ENCODE peak calls at places on chromosomes 5 and 9, in six cellular contexts. One of them, this sample, is unnamed.

GRCh38 chr9:110029422-110029814 is 178.5 kb downstream of the C9orf152 start:
- DNase-seq in ovary: no peak
- DNase-seq in body of pancreas: no peak
- DNase-seq in gastrocnemius medialis: no peak
- DNase-seq in endothelial cell of umbilical vein: peak; percentile 91
- DNase-seq in stomach: no peak
- DNase-seq in this sample: no peak

GRCh38 chr9:110891760-110892159 is 146.5 kb downstream of the LPAR1 start:
- DNase-seq in stomach: no peak
- DNase-seq in ovary: no peak
- DNase-seq in body of pancreas: no peak
- DNase-seq in gastrocnemius medialis: no peak
- DNase-seq in endothelial cell of umbilical vein: no peak
- DNase-seq in this sample: no peak

GRCh38 chr9:96486351-96487029 is 36.5 kb downstream of the HABP4 start:
- DNase-seq in stomach: peak; percentile 79
- DNase-seq in gastrocnemius medialis: peak; percentile 72
- DNase-seq in endothelial cell of umbilical vein: no peak
- DNase-seq in body of pancreas: peak; percentile 55
- DNase-seq in ovary: peak; percentile 47
- DNase-seq in this sample: no peak

GRCh38 chr5:58722160-58722559 is 139.3 kb downstream of the RAB3C start:
- DNase-seq in gastrocnemius medialis: no peak
- DNase-seq in ovary: no peak
- DNase-seq in stomach: no peak
- DNase-seq in endothelial cell of umbilical vein: no peak
- DNase-seq in body of pancreas: no peak
- DNase-seq in this sample: no peak

GRCh38 chr9:85717220-85717619 is 24.5 kb downstream of the AGTPBP1 start:
- DNase-seq in endothelial cell of umbilical vein: no peak
- DNase-seq in gastrocnemius medialis: no peak
- DNase-seq in ovary: no peak
- DNase-seq in body of pancreas: no peak
- DNase-seq in stomach: no peak
- DNase-seq in this sample: no peak

GRCh38 chr5:136018814-136019777 is 9.7 kb upstream of the TGFBI start:
- DNase-seq in stomach: no peak
- DNase-seq in endothelial cell of umbilical vein: no peak
- DNase-seq in ovary: no peak
- DNase-seq in gastrocnemius medialis: peak; percentile 68
- DNase-seq in body of pancreas: no peak
- DNase-seq in this sample: peak; percentile 33

GRCh38 chr5:81912933-81913332 is 58.9 kb upstream of the ATG10 start:
- DNase-seq in endothelial cell of umbilical vein: no peak
- DNase-seq in ovary: no peak
- DNase-seq in gastrocnemius medialis: no peak
- DNase-seq in body of pancreas: no peak
- DNase-seq in stomach: no peak
- DNase-seq in this sample: no peak

GRCh38 chr9:77598510-77598909 is 49.6 kb downstream of the GNA14 start:
- DNase-seq in gastrocnemius medialis: no peak
- DNase-seq in ovary: peak; percentile 34
- DNase-seq in body of pancreas: peak; percentile 42
- DNase-seq in endothelial cell of umbilical vein: peak; percentile 89
- DNase-seq in stomach: no peak
- DNase-seq in this sample: no peak

GRCh38 chr9:37987467-37987981 is 81.5 kb downstream of the SHB start:
- DNase-seq in ovary: no peak
- DNase-seq in body of pancreas: peak; percentile 57
- DNase-seq in stomach: no peak
- DNase-seq in endothelial cell of umbilical vein: no peak
- DNase-seq in gastrocnemius medialis: no peak
- DNase-seq in this sample: no peak

GRCh38 chr9:7209990-7210389 is 452.2 kb downstream of the KDM4C start:
- DNase-seq in stomach: no peak
- DNase-seq in body of pancreas: no peak
- DNase-seq in ovary: no peak
- DNase-seq in endothelial cell of umbilical vein: no peak
- DNase-seq in gastrocnemius medialis: no peak
- DNase-seq in this sample: no peak

GRCh38 chr9:113401027-113401792 is at the start of gene ALAD:
- DNase-seq in ovary: peak; percentile 99
- DNase-seq in endothelial cell of umbilical vein: peak; percentile 99
- DNase-seq in body of pancreas: peak; percentile 100
- DNase-seq in gastrocnemius medialis: peak; percentile 99
- DNase-seq in stomach: peak; percentile 100
- DNase-seq in this sample: peak; percentile 98

GRCh38 chr9:113395000-113395861 is 5.9 kb downstream of the ALAD start:
- DNase-seq in body of pancreas: peak; percentile 9
- DNase-seq in stomach: no peak
- DNase-seq in ovary: peak; percentile 5
- DNase-seq in endothelial cell of umbilical vein: no peak
- DNase-seq in gastrocnemius medialis: no peak
- DNase-seq in this sample: peak; percentile 15

GRCh38 chr9:113399646-113400200 is 1.4 kb downstream of the ALAD start:
- DNase-seq in ovary: no peak
- DNase-seq in gastrocnemius medialis: no peak
- DNase-seq in body of pancreas: no peak
- DNase-seq in endothelial cell of umbilical vein: no peak
- DNase-seq in stomach: no peak
- DNase-seq in this sample: no peak

GRCh38 chr9:113397077-113397696 is 3.9 kb downstream of the ALAD start:
- DNase-seq in stomach: no peak
- DNase-seq in gastrocnemius medialis: no peak
- DNase-seq in body of pancreas: no peak
- DNase-seq in ovary: no peak
- DNase-seq in endothelial cell of umbilical vein: no peak
- DNase-seq in this sample: peak; percentile 28

DNA sequence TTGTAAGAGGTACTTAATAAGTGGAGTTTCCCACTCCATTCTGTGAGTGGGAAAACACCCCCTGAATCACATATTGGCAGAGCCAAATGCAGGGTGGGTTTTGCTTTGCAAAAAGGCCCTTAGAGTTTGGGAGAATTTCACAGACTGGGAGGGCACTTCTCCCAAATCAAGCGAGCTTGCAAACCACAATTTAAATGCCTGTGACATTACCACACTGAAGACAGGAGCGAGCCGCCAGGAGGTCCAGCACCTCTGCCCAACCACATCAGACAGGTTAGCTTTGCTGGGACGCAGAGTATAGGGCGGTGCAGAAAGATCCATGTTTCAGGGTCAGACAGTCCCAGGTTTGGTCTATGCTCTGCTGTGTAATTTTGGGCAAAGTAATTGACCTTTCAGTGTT is 2.3 kb downstream of the ALAD start:
- DNase-seq in stomach: no peak
- DNase-seq in ovary: no peak
- DNase-seq in gastrocnemius medialis: no peak
- DNase-seq in body of pancreas: no peak
- DNase-seq in endothelial cell of umbilical vein: no peak
- DNase-seq in this sample: no peak
- H3K4me3 ChIP-seq in stomach: no peak overlapping the region
- H3K4me3 ChIP-seq in ovary: no peak overlapping the region
- H3K4me3 ChIP-seq in gastrocnemius medialis: no peak overlapping the region
- H3K4me3 ChIP-seq in body of pancreas: no peak overlapping the region
- H3K4me3 ChIP-seq in endothelial cell of umbilical vein: no peak overlapping the region
- H3K4me3 ChIP-seq in this sample: no peak overlapping the region

GRCh38 chr5:134136221-134136631 is 21.7 kb downstream of the TCF7 start:
- DNase-seq in gastrocnemius medialis: peak; percentile 12
- DNase-seq in body of pancreas: peak; percentile 8
- DNase-seq in endothelial cell of umbilical vein: no peak
- DNase-seq in ovary: no peak
- DNase-seq in stomach: no peak
- DNase-seq in this sample: peak; percentile 22
- TF ChIP-seq POLR2A in gastrocnemius medialis: no peak
- TF ChIP-seq POLR2A in body of pancreas: no peak
- TF ChIP-seq POLR2A in endothelial cell of umbilical vein: no peak
- TF ChIP-seq POLR2A in ovary: no peak
- TF ChIP-seq POLR2A in stomach: no peak
- TF ChIP-seq POLR2A in this sample: no peak

DNA sequence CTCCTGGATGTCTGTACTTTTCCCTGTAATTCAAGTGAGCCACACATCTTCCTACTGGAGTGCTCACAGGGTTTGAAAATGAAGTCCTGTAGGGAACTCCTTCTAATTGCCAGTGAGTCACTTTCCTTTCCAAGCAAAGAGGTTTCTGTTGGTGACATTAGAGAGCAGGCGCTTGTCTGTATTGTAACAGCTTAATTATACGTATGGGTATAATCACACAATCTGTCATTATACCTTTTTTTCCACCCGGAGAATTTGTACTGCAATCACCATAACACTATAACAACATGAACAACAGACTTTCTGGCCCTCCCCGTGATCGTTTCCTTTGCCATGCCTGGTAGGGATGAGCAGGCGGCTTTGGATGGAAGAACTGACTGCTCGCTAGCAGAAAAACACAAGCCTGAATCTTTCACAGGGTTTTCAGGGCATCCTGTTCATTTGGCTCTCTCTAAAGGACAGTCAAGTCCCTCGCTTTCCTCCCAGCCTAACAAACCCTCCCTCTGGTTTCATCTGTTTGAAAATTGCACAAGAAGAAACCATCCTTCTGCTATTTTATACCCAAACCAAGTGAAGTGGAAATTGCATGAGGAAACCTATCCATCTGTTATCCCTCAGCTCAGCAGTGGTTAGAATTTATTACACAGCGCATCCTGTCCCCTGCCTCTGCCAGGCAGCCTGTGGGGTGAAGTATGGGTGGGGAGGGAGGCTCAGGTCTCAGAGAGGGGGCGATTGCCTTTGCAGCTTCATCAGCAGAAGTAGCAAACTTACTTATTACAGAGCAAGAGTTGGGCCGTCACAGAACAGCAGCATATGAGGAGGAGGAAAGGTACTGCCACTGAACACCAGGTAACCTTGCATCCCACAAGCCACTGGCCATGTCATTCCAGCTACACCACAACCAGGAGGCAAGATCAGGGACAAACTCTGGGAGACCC is 307.0 kb upstream of the TLE4 start:
- DNase-seq in gastrocnemius medialis: no peak
- DNase-seq in endothelial cell of umbilical vein: no peak
- DNase-seq in ovary: no peak
- DNase-seq in stomach: no peak
- DNase-seq in body of pancreas: no peak
- DNase-seq in this sample: no peak
- H3K4me3 ChIP-seq in gastrocnemius medialis: no peak overlapping the region
- H3K4me3 ChIP-seq in endothelial cell of umbilical vein: no peak overlapping the region
- H3K4me3 ChIP-seq in ovary: no peak overlapping the region
- H3K4me3 ChIP-seq in stomach: no peak overlapping the region
- H3K4me3 ChIP-seq in body of pancreas: no peak overlapping the region
- H3K4me3 ChIP-seq in this sample: no peak overlapping the region

DNA sequence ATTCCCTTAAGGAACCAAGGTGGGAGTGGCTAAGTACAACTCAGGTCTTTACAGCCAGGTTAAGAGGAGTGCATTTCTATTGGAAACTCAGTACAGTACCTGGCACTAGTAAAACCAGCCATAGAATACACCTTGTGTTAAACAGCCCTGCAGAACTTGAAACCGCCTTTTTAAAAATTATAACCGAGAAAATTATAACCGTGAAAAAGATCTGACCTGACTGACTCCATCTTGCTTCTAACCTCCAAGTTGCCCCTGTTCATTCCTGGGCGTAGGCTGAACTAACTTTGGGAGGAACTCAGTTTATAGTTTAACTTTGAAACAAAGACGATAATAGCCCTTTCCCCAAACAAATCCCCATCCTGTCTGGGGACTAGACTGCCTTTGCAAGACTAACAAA is 132.3 kb downstream of the SUSD1 start:
- DNase-seq in ovary: no peak
- DNase-seq in body of pancreas: no peak
- DNase-seq in gastrocnemius medialis: no peak
- DNase-seq in endothelial cell of umbilical vein: no peak
- DNase-seq in stomach: no peak
- DNase-seq in this sample: no peak
- TF ChIP-seq POLR2A in ovary: no peak
- TF ChIP-seq POLR2A in body of pancreas: no peak
- TF ChIP-seq POLR2A in gastrocnemius medialis: no peak
- TF ChIP-seq POLR2A in endothelial cell of umbilical vein: no peak
- TF ChIP-seq POLR2A in stomach: no peak
- TF ChIP-seq POLR2A in this sample: no peak

DNA sequence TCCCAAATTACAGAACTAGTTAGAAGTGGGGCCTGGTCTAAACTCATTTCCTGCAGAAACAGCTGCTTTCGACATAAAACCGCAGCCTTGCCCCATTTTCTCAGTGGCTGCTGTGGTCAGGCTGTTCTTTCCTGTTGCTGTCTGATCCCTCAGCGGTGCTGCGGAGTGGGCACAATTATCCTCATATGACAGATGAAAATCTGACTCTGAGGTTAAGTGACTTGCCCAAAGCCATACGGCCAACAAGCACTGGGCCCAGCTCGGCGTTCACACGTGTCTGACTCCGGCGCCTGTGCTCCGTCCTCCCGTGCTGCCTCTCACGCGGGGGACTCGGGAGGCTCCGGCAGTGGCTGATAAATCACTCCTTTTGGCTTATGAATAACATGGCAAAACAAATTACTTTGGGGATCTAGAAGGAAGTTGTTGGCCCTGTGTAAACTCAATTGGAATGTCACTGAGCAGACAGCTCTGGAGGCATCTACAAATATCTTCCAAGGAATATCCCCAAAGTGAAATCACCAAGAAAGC is 142.6 kb upstream of the LMX1B start:
- DNase-seq in gastrocnemius medialis: peak; percentile 70
- DNase-seq in body of pancreas: peak; percentile 23
- DNase-seq in endothelial cell of umbilical vein: peak; percentile 13
- DNase-seq in ovary: peak; percentile 44
- DNase-seq in stomach: peak; percentile 72
- DNase-seq in this sample: peak; percentile 42
- H3K4me3 ChIP-seq in gastrocnemius medialis: no peak overlapping the region
- H3K4me3 ChIP-seq in body of pancreas: no peak overlapping the region
- H3K4me3 ChIP-seq in endothelial cell of umbilical vein: no peak overlapping the region
- H3K4me3 ChIP-seq in ovary: no peak overlapping the region
- H3K4me3 ChIP-seq in stomach: no peak overlapping the region
- H3K4me3 ChIP-seq in this sample: no peak overlapping the region

DNA sequence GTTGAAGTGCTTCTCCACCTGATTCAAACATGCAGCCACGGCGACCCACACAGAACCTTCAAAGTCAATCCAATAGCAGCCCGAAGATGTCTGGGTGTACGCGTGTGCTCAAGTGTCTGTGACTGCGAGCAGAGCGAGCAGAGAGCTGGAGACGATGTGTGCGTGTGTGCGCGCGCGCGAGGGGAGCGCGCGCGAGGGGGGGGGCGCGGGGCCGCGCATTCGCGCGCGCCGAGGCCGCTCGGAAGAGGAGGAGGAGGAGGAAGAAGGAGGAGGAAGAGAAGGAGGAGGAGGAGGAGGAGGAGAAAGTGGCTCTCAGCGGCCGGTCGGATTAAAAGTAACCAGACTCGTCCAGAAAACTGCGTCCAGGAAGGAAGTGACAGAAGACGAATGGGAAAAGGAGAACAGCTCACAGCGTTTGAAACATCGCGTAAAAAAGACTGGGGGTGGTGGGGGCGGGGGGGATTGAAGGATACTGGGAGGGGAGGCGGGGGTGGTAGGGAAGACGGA is at the start of gene MEF2C:
- DNase-seq in stomach: peak; percentile 51
- DNase-seq in ovary: peak; percentile 89
- DNase-seq in gastrocnemius medialis: peak; percentile 82
- DNase-seq in endothelial cell of umbilical vein: peak; percentile 96
- DNase-seq in body of pancreas: peak; percentile 52
- DNase-seq in this sample: peak; percentile 57
- TF ChIP-seq POLR2A in stomach: no peak
- TF ChIP-seq POLR2A in ovary: peak; percentile 89
- TF ChIP-seq POLR2A in gastrocnemius medialis: peak; percentile 83
- TF ChIP-seq POLR2A in endothelial cell of umbilical vein: peak; percentile 70
- TF ChIP-seq POLR2A in body of pancreas: peak; percentile 66
- TF ChIP-seq POLR2A in this sample: no peak